ENCODE peak calls at places on chromosome 3, in six cellular contexts. O is PC-9, S is PC-3, P is mammary epithelial cell, Y is keratinocyte, B is fibroblast of lung. U is an unnamed sample.

GRCh38 chr3:41103200-41103599 is 96.1 kb upstream of the CTNNB1 start:
- DNase-seq in O (no peak), P (no peak), Y (no peak), B (no peak), S (no peak), U (no peak)

GRCh38 chr3:149808209-149808829 is 4.7 kb upstream of the RNF13 start:
- DNase-seq in B (peak; percentile 82), O (peak; percentile 69), P (peak; percentile 60), S (peak; percentile 84), Y (no peak), U (peak; percentile 76)

GRCh38 chr3:194596906-194597305 is 36.3 kb downstream of the TMEM44 start:
- DNase-seq in P (no peak), S (no peak), B (no peak), O (no peak), Y (no peak), U (no peak)

GRCh38 chr3:157247391-157247790 is 87.4 kb upstream of the CCNL1 start:
- DNase-seq in B (peak; percentile 17), S (no peak), O (no peak), Y (no peak), P (no peak), U (no peak)

GRCh38 chr3:4754180-4755086 is 224.8 kb upstream of the BHLHE40 start:
- DNase-seq in O (no peak), Y (no peak), S (no peak), P (no peak), B (no peak), U (no peak)

GRCh38 chr3:173553635-173554280 is 156.2 kb downstream of the NLGN1 start:
- DNase-seq in S (peak; percentile 61), P (peak; percentile 4), Y (no peak), O (peak; percentile 4), B (peak; percentile 65), U (peak; percentile 17)

GRCh38 chr3:138369151-138369900 is 20.9 kb downstream of the MRAS start:
- DNase-seq in Y (no peak), B (no peak), S (no peak), O (no peak), P (no peak), U (no peak)

GRCh38 chr3:30982676-30983075 is 88.2 kb upstream of the GADL1 start:
- DNase-seq in B (no peak), S (no peak), P (no peak), O (no peak), Y (no peak), U (no peak)

GRCh38 chr3:33184863-33185262 is 33.7 kb downstream of the SUSD5 start:
- DNase-seq in B (no peak), P (no peak), O (no peak), Y (no peak), S (no peak), U (no peak)

GRCh38 chr3:183506674-183507290 is 48.7 kb downstream of the KLHL6 start:
- DNase-seq in Y (no peak), S (no peak), O (no peak), B (no peak), P (no peak), U (peak; percentile 41)

GRCh38 chr3:175526191-175526590 is 667.1 kb downstream of the NAALADL2 start:
- DNase-seq in Y (no peak), B (no peak), S (no peak), P (no peak), O (no peak), U (no peak)

GRCh38 chr3:191350389-191351090 is 20.2 kb upstream of the UTS2B start:
- DNase-seq in S (peak; percentile 86), B (no peak), O (no peak), Y (no peak), P (no peak), U (no peak)

GRCh38 chr3:187066228-187066995 is 72.9 kb downstream of the RPL39L start:
- DNase-seq in Y (no peak), B (peak; percentile 15), O (peak; percentile 23), P (peak; percentile 64), S (peak; percentile 42), U (peak; percentile 94)

GRCh38 chr3:78589778-78590177 is 1178.0 kb downstream of the ROBO1 start:
- DNase-seq in B (no peak), Y (no peak), S (no peak), P (no peak), O (no peak), U (no peak)

GRCh38 chr3:117553461-117553860 is 843.9 kb downstream of the TUSC7 start:
- DNase-seq in Y (no peak), B (peak; percentile 67), O (no peak), S (peak; percentile 25), P (no peak), U (peak; percentile 2)

GRCh38 chr3:197443506-197443905 is 112.3 kb downstream of the BDH1 start:
- DNase-seq in S (no peak), Y (no peak), O (no peak), B (no peak), P (no peak), U (no peak)

GRCh38 chr3:124935264-124935663 is 713 bp upstream of the MUC13 start:
- DNase-seq in Y (no peak), S (no peak), B (no peak), P (no peak), O (no peak), U (no peak)

GRCh38 chr3:172194702-172195392 is 155.5 kb downstream of the FNDC3B start:
- DNase-seq in Y (no peak), S (peak; percentile 52), P (no peak), O (no peak), B (no peak), U (no peak)

GRCh38 chr3:182465301-182466185 is 327.8 kb upstream of the ATP11B start:
- DNase-seq in B (no peak), Y (no peak), S (peak; percentile 63), P (no peak), O (no peak), U (no peak)

GRCh38 chr3:119206611-119207511 is 33.5 kb downstream of the UPK1B start:
- DNase-seq in B (no peak), P (peak; percentile 61), Y (peak; percentile 41), O (no peak), S (peak; percentile 50), U (no peak)

GRCh38 chr3:146511402-146512134 is 32.8 kb downstream of the PLSCR1 start:
- DNase-seq in P (no peak), B (no peak), O (no peak), Y (no peak), S (no peak), U (no peak)

GRCh38 chr3:115245437-115245836 is 98.3 kb upstream of the ZBTB20 start:
- DNase-seq in O (peak; percentile 59), P (peak; percentile 89), B (peak; percentile 86), S (peak; percentile 93), Y (peak; percentile 54), U (no peak)

GRCh38 chr3:55077726-55078125 is 149.9 kb upstream of the LRTM1 start:
- DNase-seq in O (no peak), B (no peak), P (no peak), S (no peak), Y (no peak), U (no peak)

GRCh38 chr3:18302517-18302916 is 122.6 kb downstream of the SATB1 start:
- DNase-seq in B (peak; percentile 42), S (peak; percentile 18), P (peak; percentile 69), Y (no peak), O (no peak), U (no peak)

GRCh38 chr3:21620511-21621395 is 130.3 kb downstream of the ZNF385D start:
- DNase-seq in P (peak; percentile 7), O (no peak), Y (no peak), B (no peak), S (peak; percentile 20), U (no peak)

GRCh38 chr3:151445283-151446001 is 15.4 kb downstream of the IGSF10 start:
- DNase-seq in Y (no peak), P (peak; percentile 85), B (peak; percentile 90), O (peak; percentile 10), S (peak; percentile 78), U (no peak)

GRCh38 chr3:126621627-126622345 is 33.1 kb downstream of the TXNRD3 start:
- DNase-seq in O (no peak), Y (no peak), B (peak; percentile 21), S (peak; percentile 43), P (peak; percentile 20), U (no peak)

GRCh38 chr3:176362191-176362731 is 835.0 kb downstream of the TBL1XR1 start:
- DNase-seq in O (no peak), P (no peak), B (no peak), Y (no peak), S (no peak), U (no peak)

GRCh38 chr3:46656778-46657556 is 36.5 kb downstream of the ALS2CL start:
- DNase-seq in S (peak; percentile 55), Y (no peak), P (peak; percentile 31), B (no peak), O (no peak), U (no peak)

GRCh38 chr3:172629470-172629869 is 81.4 kb downstream of the NCEH1 start:
- DNase-seq in Y (no peak), O (no peak), P (no peak), B (peak; percentile 23), S (no peak), U (no peak)

GRCh38 chr3:190108789-190109188 is 11.9 kb downstream of the P3H2 start:
- DNase-seq in S (no peak), B (no peak), P (no peak), O (no peak), Y (no peak), U (no peak)

GRCh38 chr3:155704771-155705559 is 39.9 kb downstream of the PLCH1 start:
- DNase-seq in O (no peak), B (no peak), P (peak; percentile 80), S (peak; percentile 18), Y (no peak), U (no peak)

GRCh38 chr3:155790272-155790918 is 15.7 kb downstream of the C3orf33 start:
- DNase-seq in Y (no peak), S (no peak), B (no peak), P (no peak), O (no peak), U (no peak)

DNA sequence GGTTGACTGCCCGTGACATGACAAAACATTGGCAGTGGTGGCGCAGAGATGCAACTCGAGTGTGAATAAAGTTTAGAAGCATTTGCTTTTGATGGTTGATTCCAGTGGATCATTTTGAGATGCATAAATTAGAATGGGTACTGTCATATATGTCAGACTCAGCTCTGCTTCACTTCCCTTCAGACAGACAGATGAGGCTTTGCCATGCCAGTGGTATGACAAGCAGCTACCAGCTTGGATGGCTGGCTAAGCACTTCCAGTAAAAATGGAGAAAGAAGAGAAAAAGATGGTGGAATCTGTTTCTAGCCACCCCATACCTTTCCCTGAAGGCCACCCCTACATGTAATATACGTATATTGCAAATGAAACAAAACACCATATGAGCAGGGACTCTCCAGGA is 13.5 kb upstream of the CLEC3B start:
- DNase-seq in O (no peak), S (no peak), P (no peak), Y (no peak), B (no peak), U (no peak)
- H3K4me3 ChIP-seq in O (no peak overlapping the region), S (no peak overlapping the region), P (no peak overlapping the region), Y (no peak overlapping the region), B (no peak overlapping the region), U (no peak overlapping the region)

GRCh38 chr3:129604942-129605592 is 1.4 kb downstream of the PLXND1 start:
- DNase-seq in P (no peak), O (no peak), Y (no peak), S (no peak), B (no peak), U (no peak)
- H2AFZ ChIP-seq in P (no peak overlapping the region), O (peak overlapping the region; percentile 88), Y (no peak overlapping the region), S (no peak overlapping the region), B (no peak overlapping the region), U (no peak overlapping the region)

GRCh38 chr3:188090626-188091309 is 63.2 kb upstream of the LPP start:
- DNase-seq in B (no peak), O (no peak), Y (no peak), S (no peak), P (no peak), U (no peak)
- TF ChIP-seq CTCF in B (no peak), O (no peak), Y (no peak), S (no peak), P (no peak), U (no peak)

GRCh38 chr3:25834346-25834745 is 44.5 kb downstream of the OXSM start:
- DNase-seq in Y (no peak), S (no peak), O (no peak), P (no peak), B (no peak), U (peak; percentile 88)
- H3K4me3 ChIP-seq in Y (no peak overlapping the region), S (no peak overlapping the region), O (no peak overlapping the region), P (no peak overlapping the region), B (no peak overlapping the region), U (peak overlapping the region; percentile 61)